ENCODE peak calls at places on chromosome 15, in ten cellular contexts. C is A549, P is cardiac muscle cell, S is heart right ventricle, E is IMR-90, Y is HepG2, F is breast epithelium, Z is thoracic aorta, K is H1, N is RWPE2. L is an unnamed sample.

GRCh38 chr15:40307421-40308165 is at the start of gene PLCB2:
- DNase-seq in N (peak; percentile 62), Z (no peak), K (no peak), P (no peak), C (no peak), F (no peak), E (no peak), S (peak; percentile 40), Y (peak; percentile 14), L (no peak)

GRCh38 chr15:45169608-45170480 is 17.9 kb downstream of the SHF start:
- DNase-seq in S (no peak), C (no peak), F (no peak), Y (no peak), P (no peak), K (no peak), E (no peak), Z (no peak), N (no peak), L (no peak)

GRCh38 chr15:80693682-80694623 is 1.2 kb upstream of the ABHD17C start:
- DNase-seq in Y (no peak), Z (no peak), C (no peak), K (no peak), E (peak; percentile 39), F (no peak), S (no peak), P (no peak), N (no peak), L (peak; percentile 29)

GRCh38 chr15:57553526-57553925 is 38.2 kb upstream of the MYZAP start:
- DNase-seq in S (no peak), N (no peak), K (no peak), Y (no peak), C (no peak), P (no peak), Z (no peak), E (no peak), F (no peak), L (no peak)

GRCh38 chr15:80456517-80457497 is 52.6 kb downstream of the ARNT2 start:
- DNase-seq in Y (no peak), F (no peak), K (no peak), P (no peak), E (peak; percentile 81), Z (no peak), S (no peak), N (no peak), C (no peak), L (no peak)

GRCh38 chr15:81939604-81940440 is 106.0 kb downstream of the MEX3B start:
- DNase-seq in F (no peak), N (no peak), P (peak; percentile 56), K (peak; percentile 15), Y (peak; percentile 19), S (no peak), E (peak; percentile 81), Z (no peak), C (peak; percentile 65), L (peak; percentile 66)

GRCh38 chr15:74988007-74988800 is 7.2 kb upstream of the SCAMP5 start:
- DNase-seq in K (no peak), P (peak; percentile 68), F (no peak), Z (no peak), S (no peak), Y (peak; percentile 65), E (peak; percentile 7), N (no peak), C (peak; percentile 78), L (peak; percentile 73)

GRCh38 chr15:57079907-57080750 is 161.7 kb downstream of the TCF12 start:
- DNase-seq in N (no peak), Z (no peak), C (no peak), E (no peak), K (no peak), F (no peak), P (no peak), Y (no peak), S (no peak), L (peak; percentile 54)

GRCh38 chr15:80093854-80094418 is 34.5 kb downstream of the ZFAND6 start:
- DNase-seq in C (peak; percentile 46), E (no peak), Z (no peak), K (no peak), N (no peak), Y (no peak), P (peak; percentile 46), F (no peak), S (peak; percentile 29), L (no peak)

GRCh38 chr15:95558131-95558530 is 772.4 kb upstream of the NR2F2 start:
- DNase-seq in F (no peak), K (no peak), P (peak; percentile 22), Z (no peak), S (no peak), N (no peak), E (peak; percentile 39), C (peak; percentile 69), Y (no peak), L (no peak)

GRCh38 chr15:57445872-57446271 is 69.6 kb downstream of the CGNL1 start:
- DNase-seq in E (peak; percentile 13), S (no peak), C (peak; percentile 37), P (peak; percentile 64), Y (no peak), N (no peak), K (no peak), F (no peak), Z (no peak), L (no peak)

GRCh38 chr15:31871887-31872281 is 158.4 kb upstream of the CHRNA7 start:
- DNase-seq in N (no peak), Z (no peak), S (no peak), F (no peak), E (no peak), K (no peak), Y (no peak), P (no peak), C (no peak), L (no peak)

GRCh38 chr15:90885432-90886290 is 1.4 kb downstream of the FES start:
- DNase-seq in S (peak; percentile 88), F (peak; percentile 71), N (no peak), Y (no peak), E (peak; percentile 51), C (peak; percentile 61), Z (no peak), K (no peak), P (peak; percentile 73), L (peak; percentile 60)

GRCh38 chr15:35246376-35246965 is 161.4 kb upstream of the NANOGP8 start:
- DNase-seq in S (no peak), Z (no peak), F (no peak), E (no peak), N (no peak), K (no peak), P (no peak), Y (no peak), C (no peak), L (no peak)

GRCh38 chr15:67406257-67406861 is 114.6 kb upstream of the C15orf61 start:
- DNase-seq in E (peak; percentile 12), P (peak; percentile 15), Z (no peak), S (no peak), C (no peak), F (no peak), Y (no peak), K (no peak), N (no peak), L (no peak)

GRCh38 chr15:66617137-66618090 is 51.6 kb upstream of the LCTL start:
- DNase-seq in C (peak; percentile 48), E (peak; percentile 80), P (peak; percentile 85), Z (peak; percentile 61), S (peak; percentile 71), K (no peak), N (no peak), Y (peak; percentile 36), F (no peak), L (no peak)

GRCh38 chr15:76996526-76997401 is 1.8 kb downstream of the PSTPIP1 start:
- DNase-seq in K (no peak), N (peak; percentile 76), C (no peak), S (peak; percentile 46), E (peak; percentile 27), Z (no peak), P (peak; percentile 57), Y (no peak), F (no peak), L (no peak)

GRCh38 chr15:33310481-33311311 is at the start of gene RYR3:
- DNase-seq in S (peak; percentile 10), C (no peak), E (no peak), F (no peak), P (peak; percentile 30), Z (no peak), Y (no peak), K (no peak), N (no peak), L (no peak)

DNA sequence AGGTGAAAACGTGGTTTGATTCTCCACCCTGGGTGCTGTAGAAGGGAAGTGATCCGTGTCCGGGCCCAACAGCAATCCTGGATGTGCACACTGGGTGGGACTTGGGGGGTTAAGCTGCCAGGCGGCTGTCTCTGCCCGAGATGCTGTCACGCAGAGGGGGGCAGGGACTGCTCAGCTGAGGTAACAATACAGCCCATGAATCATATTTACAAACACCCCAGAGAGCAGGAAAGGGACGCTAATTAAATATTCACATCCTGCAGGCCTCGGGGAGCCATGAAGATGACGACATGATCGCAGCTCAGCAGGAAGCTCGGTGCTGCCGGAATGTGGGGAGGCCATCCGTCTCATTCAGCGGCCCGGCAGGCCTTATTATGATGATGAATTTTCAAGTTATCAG is 17.9 kb upstream of the CRABP1 start:
- DNase-seq in N (no peak), C (peak; percentile 35), P (peak; percentile 67), K (no peak), F (no peak), E (peak; percentile 44), S (no peak), Y (no peak), Z (no peak), L (no peak)
- TF ChIP-seq CTCF in N (no peak), C (no peak), P (no peak), K (no peak), F (no peak), E (no peak), S (no peak), Y (no peak), Z (no peak), L (no peak)

GRCh38 chr15:98720036-98720435 is 71.7 kb downstream of the IGF1R start:
- DNase-seq in Z (no peak), N (no peak), F (no peak), C (no peak), Y (no peak), K (no peak), P (no peak), S (no peak), E (no peak), L (no peak)
- H3K4me1 ChIP-seq in Z (peaks cover 40% of the 10 kb centered on the region), N (no peaks in the 10 kb centered on the region), F (peaks cover 5% of the 10 kb centered on the region), C (peaks cover 99% of the 10 kb centered on the region), Y (peaks cover 81% of the 10 kb centered on the region), K (peaks cover 5% of the 10 kb centered on the region), P (peaks cover 37% of the 10 kb centered on the region), S (peaks cover 51% of the 10 kb centered on the region), E (peaks cover 47% of the 10 kb centered on the region), L (no peaks in the 10 kb centered on the region)

DNA sequence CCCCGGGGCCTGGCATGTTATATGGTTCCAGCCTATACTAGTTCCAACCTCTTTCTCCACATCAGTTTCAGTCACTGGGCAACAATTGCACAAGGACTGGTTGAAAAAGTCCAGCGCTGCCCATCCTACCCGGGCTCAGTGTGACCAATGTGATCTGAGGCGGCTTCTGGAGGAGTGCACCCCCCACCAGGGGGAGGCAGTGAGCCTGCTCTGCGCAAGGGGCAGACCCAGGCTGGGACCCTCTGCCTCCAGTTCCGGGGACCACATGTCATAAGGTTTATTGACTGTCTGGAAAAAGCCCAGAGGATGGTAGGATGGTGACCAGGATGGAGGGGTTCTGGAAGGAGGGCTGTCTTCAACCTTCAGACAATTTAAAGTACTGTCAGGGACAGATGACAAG is 25.6 kb upstream of the NR2E3 start:
- DNase-seq in E (no peak), P (no peak), N (peak; percentile 68), K (no peak), Z (no peak), F (no peak), S (no peak), C (no peak), Y (no peak), L (no peak)
- TF ChIP-seq CTCF in E (peak; percentile 16), P (peak; percentile 38), N (peak; percentile 57), K (peak; percentile 76), Z (no peak), F (no peak), S (peak; percentile 18), C (peak; percentile 39), Y (peak; percentile 69), L (peak; percentile 49)

GRCh38 chr15:100393008-100393407 is 51.2 kb upstream of the ADAMTS17 start:
- DNase-seq in Y (no peak), N (no peak), Z (no peak), P (no peak), F (no peak), S (no peak), K (no peak), E (no peak), C (no peak), L (no peak)
- H3K4me1 ChIP-seq in Y (no peaks in the 10 kb centered on the region), N (no peaks in the 10 kb centered on the region), Z (no peaks in the 10 kb centered on the region), P (no peaks in the 10 kb centered on the region), F (no peaks in the 10 kb centered on the region), S (no peaks in the 10 kb centered on the region), K (no peaks in the 10 kb centered on the region), E (no peaks in the 10 kb centered on the region), C (no peaks in the 10 kb centered on the region), L (no peaks in the 10 kb centered on the region)

L was measured in MM.1S.